ENCODE peak calls at places on chromosomes 13 and 19, in eight cellular contexts. T is neural progenitor cell; M is GM10248; K is OCI-LY7; S is heart left ventricle; Q is CD4-positive, alpha-beta T cell; H is NB4; R is GM23338. I is an unnamed sample.
A peak's percentile ranks its signal among the peaks of the same experiment; 100 is the strongest.

GRCh38 chr19:35860818-35861639 is 4.3 kb downstream of the KIRREL2 start:
- DNase-seq in T (peak; percentile 98), M (no peak), K (no peak), S (no peak), Q (no peak), H (no peak), R (peak; percentile 98), I (no peak)

GRCh38 chr19:15445807-15446376 is 3.9 kb downstream of the WIZ start:
- DNase-seq in T (no peak), M (no peak), K (no peak), S (peak; percentile 86), Q (no peak), H (no peak), R (no peak), I (no peak)

GRCh38 chr13:29523199-29523931 is 72.1 kb downstream of the SLC7A1 start:
- DNase-seq in T (no peak), M (no peak), K (no peak), S (peak; percentile 64), Q (no peak), H (no peak), R (no peak), I (no peak)

GRCh38 chr13:93227280-93227905 is 786 bp downstream of the GPC6 start:
- DNase-seq in T (peak; percentile 75), M (no peak), K (no peak), S (peak; percentile 22), Q (no peak), H (no peak), R (peak; percentile 66), I (peak; percentile 14)

GRCh38 chr13:61880576-61881283 is 465.1 kb upstream of the PCDH20 start:
- DNase-seq in T (peak; percentile 59), M (peak; percentile 8), K (peak; percentile 41), S (no peak), Q (no peak), H (peak; percentile 71), R (peak; percentile 84), I (peak; percentile 35)

GRCh38 chr19:34241513-34242337 is 12.6 kb upstream of the GARRE1 start:
- DNase-seq in T (peak; percentile 78), M (no peak), K (peak; percentile 89), S (no peak), Q (peak; percentile 8), H (peak; percentile 15), R (peak; percentile 93), I (peak; percentile 48)

GRCh38 chr19:40686882-40687524 is 3.4 kb downstream of the NUMBL start:
- DNase-seq in T (no peak), M (no peak), K (no peak), S (no peak), Q (no peak), H (no peak), R (no peak), I (no peak)

GRCh38 chr19:41570179-41570578 is 5.8 kb upstream of the CEACAM21 start:
- DNase-seq in T (no peak), M (no peak), K (no peak), S (no peak), Q (no peak), H (no peak), R (peak; percentile 40), I (no peak)

GRCh38 chr13:29847501-29847983 is 2.9 kb downstream of the UBL3 start:
- DNase-seq in T (peak; percentile 14), M (no peak), K (no peak), S (no peak), Q (no peak), H (peak; percentile 24), R (no peak), I (no peak)

GRCh38 chr19:40598121-40598917 is 2.9 kb upstream of the LTBP4 start:
- DNase-seq in T (peak; percentile 96), M (peak; percentile 86), K (peak; percentile 80), S (peak; percentile 85), Q (peak; percentile 82), H (peak; percentile 75), R (peak; percentile 97), I (peak; percentile 87)

GRCh38 chr13:24270639-24271131 is 38.7 kb upstream of the C1QTNF9 start:
- DNase-seq in T (peak; percentile 47), M (peak; percentile 66), K (no peak), S (peak; percentile 84), Q (peak; percentile 49), H (peak; percentile 68), R (peak; percentile 24), I (peak; percentile 61)

GRCh38 chr13:31846984-31847752 is 107.8 kb downstream of the RXFP2 start:
- DNase-seq in T (peak; percentile 35), M (peak; percentile 26), K (no peak), S (peak; percentile 38), Q (no peak), H (no peak), R (peak; percentile 44), I (no peak)

GRCh38 chr13:105627270-105627669 is 908.2 kb downstream of the EFNB2 start:
- DNase-seq in T (no peak), M (no peak), K (no peak), S (no peak), Q (no peak), H (no peak), R (no peak), I (no peak)

GRCh38 chr13:107028751-107029150 is 460.8 kb upstream of the ARGLU1 start:
- DNase-seq in T (no peak), M (no peak), K (no peak), S (no peak), Q (no peak), H (no peak), R (no peak), I (no peak)

GRCh38 chr19:48090281-48090802 is 20.3 kb downstream of the PLA2G4C start:
- DNase-seq in T (no peak), M (no peak), K (no peak), S (no peak), Q (no peak), H (peak; percentile 54), R (no peak), I (no peak)

GRCh38 chr13:103236213-103236612 is 170.0 kb upstream of the SLC10A2 start:
- DNase-seq in T (no peak), M (no peak), K (no peak), S (no peak), Q (no peak), H (peak; percentile 15), R (peak; percentile 3), I (no peak)

GRCh38 chr19:54141356-54141755 is 3.8 kb downstream of the CNOT3 start:
- DNase-seq in T (no peak), M (no peak), K (no peak), S (no peak), Q (no peak), H (no peak), R (no peak), I (no peak)

GRCh38 chr19:31066385-31066784 is 282.9 kb downstream of the TSHZ3 start:
- DNase-seq in T (no peak), M (no peak), K (no peak), S (no peak), Q (no peak), H (no peak), R (no peak), I (no peak)

GRCh38 chr13:24168392-24168750 is 7.9 kb downstream of the SPATA13 start:
- DNase-seq in T (peak; percentile 67), M (no peak), K (no peak), S (no peak), Q (no peak), H (no peak), R (no peak), I (no peak)

GRCh38 chr19:36573948-36574726 is 1.0 kb upstream of the ZNF529 start:
- DNase-seq in T (no peak), M (no peak), K (no peak), S (no peak), Q (no peak), H (no peak), R (peak; percentile 43), I (no peak)

GRCh38 chr13:71625694-71626093 is 241.3 kb downstream of the DACH1 start:
- DNase-seq in T (no peak), M (no peak), K (no peak), S (no peak), Q (no peak), H (no peak), R (no peak), I (no peak)

GRCh38 chr19:45569619-45570421 is 14.8 kb downstream of the OPA3 start:
- DNase-seq in T (peak; percentile 80), M (peak; percentile 66), K (peak; percentile 71), S (peak; percentile 77), Q (peak; percentile 47), H (peak; percentile 52), R (peak; percentile 88), I (peak; percentile 73)

GRCh38 chr13:101916758-101917474 is 464.4 kb downstream of the ITGBL1 start:
- DNase-seq in T (peak; percentile 40), M (peak; percentile 11), K (no peak), S (no peak), Q (no peak), H (no peak), R (peak; percentile 13), I (peak; percentile 15)
- TF ChIP-seq CTCF in T (no peak), M (no peak), K (no peak), S (no peak), Q (no peak), H (no peak), R (no peak), I (no peak)

GRCh38 chr19:14375055-14375581 is 6.1 kb upstream of the ADGRE5 start:
- DNase-seq in T (no peak), M (peak; percentile 72), K (peak; percentile 65), S (peak; percentile 42), Q (peak; percentile 66), H (peak; percentile 88), R (no peak), I (peak; percentile 77)
- TF ChIP-seq CTCF in T (no peak), M (no peak), K (no peak), S (no peak), Q (no peak), H (no peak), R (no peak), I (no peak)

GRCh38 chr19:32750441-32751055 is 31.0 kb downstream of the TDRD12 start:
- DNase-seq in T (no peak), M (no peak), K (no peak), S (no peak), Q (no peak), H (peak; percentile 36), R (peak; percentile 9), I (no peak)
- TF ChIP-seq CTCF in T (no peak), M (no peak), K (no peak), S (no peak), Q (no peak), H (no peak), R (no peak), I (no peak)

DNA sequence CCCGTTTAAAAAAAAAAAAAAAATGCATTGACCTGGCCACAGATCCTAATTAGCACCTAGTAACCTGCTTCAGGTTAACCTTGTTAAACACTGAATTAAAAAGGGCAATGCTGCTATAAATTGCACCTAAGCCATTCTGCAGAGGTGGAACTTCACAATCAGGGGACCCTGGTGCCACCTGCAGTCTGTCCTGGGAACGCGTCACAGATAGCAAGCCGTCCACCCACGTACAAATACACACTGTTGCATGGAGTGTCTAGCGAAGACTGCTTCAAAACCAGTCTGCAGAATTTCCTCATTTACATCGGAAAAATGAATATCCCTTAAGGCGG is 169.3 kb downstream of the COL4A1 start:
- DNase-seq in T (peak; percentile 43), M (peak; percentile 65), K (peak; percentile 10), S (peak; percentile 75), Q (no peak), H (no peak), R (no peak), I (peak; percentile 77)
- TF ChIP-seq CTCF in T (peak; percentile 51), M (peak; percentile 57), K (peak; percentile 46), S (peak; percentile 58), Q (no peak), H (peak; percentile 55), R (peak; percentile 59), I (no peak)

I was measured in GM13976.